ENCODE peak calls at places on chromosomes 16 and 17, in eight cellular contexts. One of them, this sample, is unnamed.

GRCh38 chr16:70696952-70697600 is 11.2 kb upstream of the MTSS2 start:
- DNase-seq in kidney tubule cell: peak
- DNase-seq in head of caudate nucleus: no peak
- DNase-seq in AG04449: no peak
- DNase-seq in uterus: no peak
- DNase-seq in EL: peak
- DNase-seq in fibroblast of lung: no peak
- DNase-seq in DMS53: no peak
- DNase-seq in this sample: no peak

GRCh38 chr16:87790278-87791023 is 24.7 kb upstream of the KLHDC4 start:
- DNase-seq in kidney tubule cell: peak
- DNase-seq in head of caudate nucleus: no peak
- DNase-seq in AG04449: no peak
- DNase-seq in uterus: no peak
- DNase-seq in EL: peak
- DNase-seq in fibroblast of lung: no peak
- DNase-seq in DMS53: no peak
- DNase-seq in this sample: no peak

GRCh38 chr16:15704545-15704987 is 54.5 kb downstream of the NDE1 start:
- DNase-seq in kidney tubule cell: peak
- DNase-seq in head of caudate nucleus: peak
- DNase-seq in AG04449: no peak
- DNase-seq in uterus: peak
- DNase-seq in EL: peak
- DNase-seq in fibroblast of lung: peak
- DNase-seq in DMS53: peak
- DNase-seq in this sample: peak

GRCh38 chr17:59638553-59638952 is 18.9 kb downstream of the CLTC start:
- DNase-seq in kidney tubule cell: no peak
- DNase-seq in head of caudate nucleus: no peak
- DNase-seq in AG04449: no peak
- DNase-seq in uterus: no peak
- DNase-seq in EL: no peak
- DNase-seq in fibroblast of lung: no peak
- DNase-seq in DMS53: no peak
- DNase-seq in this sample: no peak

GRCh38 chr17:50551884-50552283 is 4.9 kb downstream of the SPATA20 start:
- DNase-seq in kidney tubule cell: no peak
- DNase-seq in head of caudate nucleus: no peak
- DNase-seq in AG04449: no peak
- DNase-seq in uterus: no peak
- DNase-seq in EL: no peak
- DNase-seq in fibroblast of lung: no peak
- DNase-seq in DMS53: no peak
- DNase-seq in this sample: no peak

GRCh38 chr16:19997734-19998133 is 76.0 kb downstream of the GPR139 start:
- DNase-seq in kidney tubule cell: no peak
- DNase-seq in head of caudate nucleus: no peak
- DNase-seq in AG04449: no peak
- DNase-seq in uterus: no peak
- DNase-seq in EL: no peak
- DNase-seq in fibroblast of lung: peak
- DNase-seq in DMS53: no peak
- DNase-seq in this sample: no peak

GRCh38 chr17:19651461-19652238 is 3.1 kb downstream of the ALDH3A2 start:
- DNase-seq in kidney tubule cell: peak
- DNase-seq in head of caudate nucleus: no peak
- DNase-seq in AG04449: no peak
- DNase-seq in uterus: no peak
- DNase-seq in EL: no peak
- DNase-seq in fibroblast of lung: no peak
- DNase-seq in DMS53: no peak
- DNase-seq in this sample: no peak

GRCh38 chr17:40309031-40309937 is at the start of gene RARA:
- DNase-seq in kidney tubule cell: peak
- DNase-seq in head of caudate nucleus: peak
- DNase-seq in AG04449: no peak
- DNase-seq in uterus: peak
- DNase-seq in EL: no peak
- DNase-seq in fibroblast of lung: peak
- DNase-seq in DMS53: peak
- DNase-seq in this sample: peak

This sample was measured in putamen.